ENCODE peak calls at places on chromosomes 1 and 21, in seven cellular contexts. E, V, C, Y, O, H and F are unnamed samples.

GRCh38 chr1:82464362-82464931 is 663.7 kb downstream of the ADGRL2 start:
- DNase-seq in V (peak; percentile 53), E (no peak), H (peak; percentile 88), Y (peak; percentile 40), C (no peak), O (no peak), F (no peak)

GRCh38 chr1:22662318-22662717 is 9.3 kb downstream of the C1QB start:
- DNase-seq in E (no peak), H (no peak), Y (no peak), V (no peak), C (no peak), O (no peak), F (peak; percentile 31)

GRCh38 chr21:45517249-45518065 is 24.8 kb downstream of the SLC19A1 start:
- DNase-seq in O (no peak), E (no peak), H (no peak), Y (peak; percentile 52), V (no peak), C (no peak), F (no peak)

GRCh38 chr1:228004331-228004871 is 2.4 kb upstream of the WNT3A start:
- DNase-seq in H (no peak), Y (peak; percentile 36), C (no peak), O (peak; percentile 38), E (no peak), V (no peak), F (no peak)

GRCh38 chr1:119737040-119737682 is 25.4 kb downstream of the PHGDH start:
- DNase-seq in O (no peak), V (peak; percentile 69), Y (peak; percentile 86), E (no peak), C (peak; percentile 30), H (peak; percentile 43), F (no peak)

GRCh38 chr1:218874313-218874712 is 299.4 kb upstream of the LYPLAL1 start:
- DNase-seq in E (no peak), Y (peak; percentile 96), C (no peak), H (no peak), V (peak; percentile 94), O (no peak), F (no peak)

GRCh38 chr1:114558548-114558947 is 22.9 kb downstream of the BCAS2 start:
- DNase-seq in O (no peak), H (no peak), E (no peak), V (no peak), C (no peak), Y (peak; percentile 29), F (no peak)

GRCh38 chr1:23423415-23424170 is 955 bp downstream of the TCEA3 start:
- DNase-seq in Y (no peak), C (no peak), E (peak; percentile 91), O (no peak), H (peak; percentile 70), V (no peak), F (no peak)

GRCh38 chr1:2526824-2527552 is 592 bp upstream of the PANK4 start:
- DNase-seq in Y (peak; percentile 27), E (no peak), V (peak; percentile 29), C (peak; percentile 70), O (no peak), H (no peak), F (peak; percentile 61)

GRCh38 chr21:41769933-41770332 is 3.1 kb upstream of the RIPK4 start:
- DNase-seq in Y (no peak), E (no peak), H (no peak), V (no peak), C (no peak), O (no peak), F (no peak)
- H3K27me3 ChIP-seq in Y (peaks cover 65% of the 10 kb centered on the region), E (peaks cover 26% of the 10 kb centered on the region), H (no peaks in the 10 kb centered on the region), V (peaks cover 49% of the 10 kb centered on the region), C (peaks cover 84% of the 10 kb centered on the region), O (peaks cover 75% of the 10 kb centered on the region), F (peaks cover 88% of the 10 kb centered on the region)

DNA sequence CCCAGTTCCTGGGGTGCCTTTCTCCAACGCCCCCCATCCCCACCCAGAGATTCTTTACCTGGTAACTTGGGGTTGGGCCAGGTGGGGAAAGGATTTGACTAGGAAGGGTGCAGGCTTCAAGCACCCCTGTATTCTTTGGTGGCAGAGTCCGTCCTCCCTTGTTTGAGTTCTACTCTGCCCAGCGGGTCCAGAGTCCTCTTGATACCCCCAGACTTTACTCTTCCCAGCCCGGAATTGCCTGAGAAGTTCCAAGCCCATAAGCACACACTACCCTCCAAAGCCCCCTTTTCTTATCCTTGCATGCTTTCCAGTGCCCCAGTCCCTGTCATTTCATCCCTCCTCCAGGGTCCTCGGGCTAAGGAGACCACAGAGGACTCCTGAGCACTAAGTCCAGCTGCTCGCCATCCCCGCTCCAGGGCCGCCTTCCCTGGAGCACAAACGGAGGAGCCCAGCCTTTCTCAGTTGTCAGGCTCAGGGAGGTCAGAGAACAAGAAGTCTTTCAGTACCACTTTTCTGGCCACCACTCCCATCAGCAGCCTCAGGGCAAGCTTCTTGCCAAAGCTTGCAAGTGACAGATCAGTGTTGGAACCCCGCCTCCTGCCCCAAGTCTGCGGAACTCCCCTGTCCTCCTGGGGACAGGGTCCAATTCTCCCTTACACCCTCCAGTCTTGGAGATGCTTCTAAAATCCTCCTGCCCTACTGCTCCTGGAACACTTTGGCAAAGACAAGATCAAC is 12.2 kb downstream of the SLC45A3 start:
- DNase-seq in Y (no peak), H (no peak), E (no peak), C (no peak), O (no peak), V (no peak), F (no peak)
- H3K27me3 ChIP-seq in Y (no peaks in the 10 kb centered on the region), H (no peaks in the 10 kb centered on the region), E (no peaks in the 10 kb centered on the region), C (no peaks in the 10 kb centered on the region), O (no peaks in the 10 kb centered on the region), V (no peaks in the 10 kb centered on the region), F (no peaks in the 10 kb centered on the region)

GRCh38 chr21:36717901-36718465 is 19.1 kb downstream of the SIM2 start:
- DNase-seq in C (no peak), Y (no peak), V (no peak), O (no peak), H (no peak), E (no peak), F (no peak)

GRCh38 chr21:36716387-36716786 is 17.5 kb downstream of the SIM2 start:
- DNase-seq in E (no peak), Y (no peak), O (no peak), C (no peak), H (no peak), V (no peak), F (no peak)

GRCh38 chr21:36719614-36720013 is 20.7 kb downstream of the SIM2 start:
- DNase-seq in H (no peak), O (no peak), E (no peak), Y (no peak), V (no peak), C (no peak), F (no peak)

GRCh38 chr21:36718951-36719501 is 20.1 kb downstream of the SIM2 start:
- DNase-seq in E (peak; percentile 64), H (no peak), Y (no peak), C (peak; percentile 66), V (no peak), O (no peak), F (no peak)

DNA sequence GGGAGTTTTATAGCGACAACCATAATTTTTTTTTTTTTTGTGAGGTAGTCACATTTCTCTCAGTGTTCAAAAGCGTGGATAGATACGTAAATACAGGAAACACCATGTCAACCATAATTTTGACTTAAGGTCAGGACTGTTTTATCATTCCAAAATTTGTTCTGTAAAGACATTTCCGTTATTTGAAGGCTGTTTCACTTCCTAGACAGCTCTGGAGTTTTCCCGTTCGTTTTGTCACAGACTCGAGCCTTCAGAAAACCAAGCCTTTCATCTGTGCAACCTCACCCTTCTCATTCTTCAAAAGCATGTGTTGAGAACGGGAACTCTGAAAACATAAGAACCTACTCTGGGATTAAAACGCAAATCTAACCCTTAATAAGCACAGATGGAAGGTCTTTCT is 17.9 kb downstream of the SIM2 start:
- DNase-seq in H (no peak), E (no peak), Y (no peak), C (no peak), V (no peak), O (no peak), F (no peak)
- H3K27me3 ChIP-seq in H (peaks cover 8% of the 10 kb centered on the region), E (no peaks in the 10 kb centered on the region), Y (peaks cover 95% of the 10 kb centered on the region), C (peaks cover 31% of the 10 kb centered on the region), V (peaks cover 45% of the 10 kb centered on the region), O (peaks cover 93% of the 10 kb centered on the region), F (no peaks in the 10 kb centered on the region)

DNA sequence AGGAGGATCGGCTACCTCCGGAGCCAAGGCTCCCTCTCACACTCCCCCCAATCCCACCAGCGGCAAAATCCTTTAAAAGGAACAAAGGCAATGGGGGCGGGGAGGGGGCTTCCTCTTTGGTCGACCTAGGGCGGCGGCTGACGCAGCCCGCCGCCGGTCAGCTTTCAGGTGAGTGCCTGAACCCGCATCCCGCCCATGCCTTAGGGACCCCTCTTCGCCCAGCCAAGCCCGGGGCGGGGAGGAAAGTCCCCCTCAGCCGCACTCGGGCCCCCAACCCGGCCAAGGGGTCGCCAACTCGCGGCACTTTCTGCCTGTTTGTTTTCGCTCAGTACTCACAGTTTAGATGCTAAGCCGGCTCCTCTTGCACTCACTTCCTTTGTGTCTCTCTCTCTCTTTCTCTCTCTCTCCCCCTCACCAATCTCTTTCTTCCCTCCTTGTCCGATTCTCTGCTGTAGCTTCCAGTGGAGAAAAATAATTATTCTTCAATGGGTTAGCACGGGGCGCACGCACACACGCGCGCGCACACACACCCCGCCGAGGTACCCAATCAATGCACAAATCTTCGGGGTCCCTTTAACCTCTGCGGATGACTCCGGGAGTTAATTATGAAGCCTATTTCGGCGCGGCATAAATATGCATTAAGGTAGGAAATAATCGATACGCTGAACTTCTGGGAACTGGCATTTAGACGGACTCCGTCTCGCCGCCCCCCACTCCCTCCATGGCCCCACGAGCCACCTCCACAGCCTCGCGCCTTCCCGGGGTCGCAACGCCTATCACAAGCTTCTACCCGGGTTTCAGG is at the start of gene BLACAT1:
- DNase-seq in V (no peak), Y (no peak), H (no peak), E (peak; percentile 51), C (no peak), O (no peak), F (no peak)
- H3K27me3 ChIP-seq in V (peaks cover 65% of the 10 kb centered on the region), Y (peaks cover 62% of the 10 kb centered on the region), H (peaks cover 12% of the 10 kb centered on the region), E (peaks cover 41% of the 10 kb centered on the region), C (peaks cover 67% of the 10 kb centered on the region), O (peaks cover 3% of the 10 kb centered on the region), F (peaks cover 90% of the 10 kb centered on the region)